ENCODE peak calls at places on chromosome 20, in five cellular contexts. X is transverse colon; R is stimulated activated CD8-positive, alpha-beta memory T cell treated with anti-CD3 and anti-CD28 coated beads, Interleukin-2, amount 100 ng/mL, for 1 hour; K is GM10248; D is HCT116. B is an unnamed sample.

GRCh38 chr20:8399963-8400362 is 267.9 kb downstream of the PLCB1 start:
- DNase-seq in K (peak; percentile 34), D (no peak), R (no peak), X (no peak), B (peak; percentile 82)

GRCh38 chr20:9909167-9909566 is 70.3 kb upstream of the PAK5 start:
- DNase-seq in D (no peak), R (no peak), X (no peak), K (no peak), B (no peak)

GRCh38 chr20:31710423-31711250 is 12.0 kb downstream of the BCL2L1 start:
- DNase-seq in X (no peak), R (no peak), K (no peak), D (no peak), B (peak; percentile 90)

GRCh38 chr20:4046926-4047325 is 31.6 kb upstream of the RNF24 start:
- DNase-seq in D (no peak), X (no peak), R (no peak), K (no peak), B (no peak)

GRCh38 chr20:58597021-58597940 is 53.8 kb upstream of the STX16 start:
- DNase-seq in D (no peak), R (no peak), K (no peak), X (peak; percentile 28), B (no peak)

GRCh38 chr20:24738981-24739633 is 210.0 kb upstream of the CST7 start:
- DNase-seq in R (no peak), D (no peak), X (no peak), K (peak; percentile 40), B (no peak)

GRCh38 chr20:17655286-17655651 is 26.8 kb downstream of the RRBP1 start:
- DNase-seq in K (no peak), R (no peak), D (no peak), X (no peak), B (no peak)

GRCh38 chr20:309306-309840 is 12.0 kb downstream of the ZCCHC3 start:
- DNase-seq in X (no peak), R (no peak), K (no peak), D (no peak), B (no peak)

B was measured in RPMI8226.